ENCODE peak calls at places on chromosome 1, in four cellular contexts. N, U, D and R are unnamed samples.
A peak's percentile ranks its signal among the peaks of the same experiment; 100 is the strongest.

GRCh38 chr1:186683637-186684410 is 3.6 kb upstream of the PTGS2 start:
- DNase-seq in N (no peak), U (no peak), D (no peak), R (no peak)

GRCh38 chr1:167503626-167504458 is 14.5 kb downstream of the CD247 start:
- DNase-seq in N (no peak), U (no peak), D (no peak), R (no peak)

GRCh38 chr1:205804605-205805004 is 8.4 kb downstream of the SLC41A1 start:
- DNase-seq in N (no peak), U (no peak), D (no peak), R (no peak)

GRCh38 chr1:18549131-18549530 is 68.4 kb downstream of the KLHDC7A start:
- DNase-seq in N (no peak), U (no peak), D (no peak), R (no peak)

GRCh38 chr1:209010831-209011230 is 572.7 kb upstream of the CAMK1G start:
- DNase-seq in N (no peak), U (no peak), D (no peak), R (no peak)

GRCh38 chr1:3340548-3341235 is 113.8 kb upstream of the ARHGEF16 start:
- DNase-seq in N (no peak), U (no peak), D (no peak), R (no peak)

GRCh38 chr1:77281491-77282186 is at the start of gene AK5:
- DNase-seq in N (no peak), U (peak; percentile 64), D (no peak), R (peak; percentile 90)

GRCh38 chr1:224879404-224879803 is 50.1 kb upstream of the DNAH14 start:
- DNase-seq in N (no peak), U (no peak), D (no peak), R (no peak)

GRCh38 chr1:78387872-78388271 is 102.9 kb upstream of the PTGFR start:
- DNase-seq in N (no peak), U (no peak), D (no peak), R (no peak)

GRCh38 chr1:36528361-36529349 is 45.9 kb upstream of the CSF3R start:
- DNase-seq in N (no peak), U (peak; percentile 42), D (no peak), R (no peak)

GRCh38 chr1:203650012-203650836 is 23.6 kb downstream of the ATP2B4 start:
- DNase-seq in N (peak; percentile 38), U (peak; percentile 82), D (peak; percentile 90), R (peak; percentile 70)

GRCh38 chr1:213790565-213790964 is 197.2 kb upstream of the PROX1 start:
- DNase-seq in N (no peak), U (no peak), D (no peak), R (no peak)

GRCh38 chr1:112040891-112041740 is 51.6 kb upstream of the KCND3 start:
- DNase-seq in N (no peak), U (no peak), D (no peak), R (no peak)

GRCh38 chr1:242605521-242605920 is 81.0 kb upstream of the PLD5 start:
- DNase-seq in N (no peak), U (no peak), D (no peak), R (no peak)

GRCh38 chr1:177646757-177647730 is 322.8 kb downstream of the SEC16B start:
- DNase-seq in N (no peak), U (no peak), D (no peak), R (no peak)

GRCh38 chr1:45381243-45381642 is 41.0 kb upstream of the MUTYH start:
- DNase-seq in N (no peak), U (no peak), D (peak; percentile 24), R (no peak)

GRCh38 chr1:171142081-171142450 is 43.0 kb upstream of the FMO2 start:
- DNase-seq in N (no peak), U (no peak), D (no peak), R (no peak)

GRCh38 chr1:198967566-198967965 is 328.7 kb downstream of the PTPRC start:
- DNase-seq in N (no peak), U (no peak), D (no peak), R (peak; percentile 39)

GRCh38 chr1:199302554-199302953 is 663.7 kb downstream of the PTPRC start:
- DNase-seq in N (no peak), U (no peak), D (no peak), R (no peak)

GRCh38 chr1:201741763-201742342 is 87.1 kb upstream of the IPO9 start:
- DNase-seq in N (no peak), U (no peak), D (no peak), R (no peak)

GRCh38 chr1:97508653-97509218 is 412.1 kb downstream of the DPYD start:
- DNase-seq in N (no peak), U (no peak), D (no peak), R (no peak)

GRCh38 chr1:67908260-67908936 is 75.1 kb upstream of the GNG12 start:
- DNase-seq in N (no peak), U (no peak), D (no peak), R (no peak)

GRCh38 chr1:244989813-244990212 is 125.5 kb upstream of the HNRNPU start:
- DNase-seq in N (no peak), U (no peak), D (no peak), R (no peak)

GRCh38 chr1:204431310-204432184 is 19.9 kb upstream of the PPP1R15B start:
- DNase-seq in N (peak; percentile 62), U (peak; percentile 84), D (peak; percentile 89), R (peak; percentile 83)

GRCh38 chr1:79312438-79312837 is 305.9 kb upstream of the ADGRL4 start:
- DNase-seq in N (no peak), U (no peak), D (no peak), R (no peak)

GRCh38 chr1:23980725-23981063 is 567 bp upstream of the SRSF10 start:
- DNase-seq in N (no peak), U (no peak), D (peak; percentile 46), R (peak; percentile 40)

GRCh38 chr1:185463011-185463410 is 146.0 kb upstream of the IVNS1ABP start:
- DNase-seq in N (no peak), U (no peak), D (no peak), R (no peak)

GRCh38 chr1:89698020-89698560 is 65.2 kb downstream of the LRRC8C start:
- DNase-seq in N (no peak), U (no peak), D (no peak), R (peak; percentile 36)

DNA sequence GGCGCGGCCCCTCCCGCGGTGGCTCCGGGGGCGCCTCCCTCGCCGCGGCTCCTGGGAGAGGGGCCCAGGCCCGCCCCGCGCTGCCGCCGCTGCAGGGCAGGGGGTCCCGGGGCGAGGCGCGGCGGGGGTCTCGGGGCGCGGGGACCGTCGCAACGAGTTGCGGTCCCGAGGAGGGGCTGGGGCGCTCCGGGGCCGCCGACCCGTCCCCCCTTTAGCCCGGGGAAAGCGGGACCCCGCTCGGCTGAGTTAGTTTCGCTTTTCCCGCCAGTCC is 482 bp downstream of the SPSB1 start:
- DNase-seq in N (no peak), U (no peak), D (no peak), R (no peak)
- TF ChIP-seq USF2 in N (no peak), U (no peak), D (no peak), R (no peak)

GRCh38 chr1:234960722-234961467 is 167.7 kb downstream of the TOMM20 start:
- DNase-seq in N (no peak), U (no peak), D (no peak), R (no peak)

GRCh38 chr1:234957330-234958065 is 171.1 kb downstream of the TOMM20 start:
- DNase-seq in N (peak; percentile 51), U (peak; percentile 37), D (peak; percentile 71), R (no peak)

GRCh38 chr1:234958066-234958701 is 170.5 kb downstream of the TOMM20 start:
- DNase-seq in N (no peak), U (peak; percentile 29), D (no peak), R (no peak)

GRCh38 chr1:234956821-234957329 is 171.8 kb downstream of the TOMM20 start:
- DNase-seq in N (no peak), U (peak; percentile 40), D (peak; percentile 81), R (no peak)

DNA sequence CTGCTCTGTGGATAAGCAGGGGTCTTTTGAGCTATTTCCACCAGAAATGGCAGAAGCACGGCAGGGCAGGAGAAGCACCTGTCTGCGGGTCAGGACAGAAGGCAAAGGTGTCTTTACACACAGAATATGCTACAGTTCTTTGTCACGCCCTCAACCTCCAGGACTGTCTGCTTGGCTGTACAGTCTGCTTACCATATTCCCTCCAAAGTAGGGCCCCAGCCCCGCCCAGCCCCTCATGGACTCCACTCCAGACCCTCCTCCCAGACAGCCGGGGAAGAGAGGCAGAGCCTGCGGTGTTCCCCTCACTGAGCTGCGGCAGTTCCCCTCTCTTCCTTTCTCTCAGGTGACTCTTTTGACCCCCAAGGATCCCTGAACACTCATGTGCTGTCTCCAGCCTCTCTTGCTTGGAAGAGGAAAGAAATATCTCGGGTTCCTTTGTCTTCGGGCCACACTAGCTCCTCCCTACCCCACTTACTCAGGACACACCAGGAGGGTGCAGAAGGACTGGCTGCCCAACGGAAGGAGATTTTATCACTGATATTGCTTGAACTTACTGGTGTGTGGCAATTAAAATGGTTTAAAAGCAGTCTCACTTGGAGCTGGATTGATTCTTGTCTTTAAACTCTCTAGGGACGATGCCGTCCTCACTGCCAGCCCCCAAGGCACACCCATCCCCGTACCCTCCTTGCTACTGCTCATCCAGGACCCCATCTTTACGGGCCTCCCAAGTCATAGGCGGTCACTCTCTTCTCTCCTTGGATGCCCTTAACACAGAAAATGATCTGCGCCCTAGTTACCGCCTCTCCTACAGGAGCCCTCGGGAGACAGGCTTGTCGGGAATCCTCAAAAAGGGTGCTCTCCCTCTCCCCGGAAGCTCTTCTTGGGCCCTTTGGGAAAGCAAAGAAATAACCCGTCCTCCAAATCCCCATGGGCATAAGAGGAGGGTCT is 169.7 kb downstream of the TOMM20 start:
- DNase-seq in N (no peak), U (no peak), D (no peak), R (no peak)
- TF ChIP-seq MAX in N (no peak), U (no peak), D (no peak), R (no peak)

GRCh38 chr1:32025515-32025914 is 11.8 kb downstream of the KHDRBS1 start:
- DNase-seq in N (no peak), U (no peak), D (no peak), R (no peak)

GRCh38 chr1:32031578-32032286 is 18.1 kb downstream of the KHDRBS1 start:
- DNase-seq in N (no peak), U (no peak), D (no peak), R (no peak)

GRCh38 chr1:32032287-32032639 is 18.6 kb downstream of the KHDRBS1 start:
- DNase-seq in N (no peak), U (no peak), D (no peak), R (no peak)

GRCh38 chr1:32023351-32023750 is 9.7 kb downstream of the KHDRBS1 start:
- DNase-seq in N (no peak), U (no peak), D (no peak), R (no peak)

DNA sequence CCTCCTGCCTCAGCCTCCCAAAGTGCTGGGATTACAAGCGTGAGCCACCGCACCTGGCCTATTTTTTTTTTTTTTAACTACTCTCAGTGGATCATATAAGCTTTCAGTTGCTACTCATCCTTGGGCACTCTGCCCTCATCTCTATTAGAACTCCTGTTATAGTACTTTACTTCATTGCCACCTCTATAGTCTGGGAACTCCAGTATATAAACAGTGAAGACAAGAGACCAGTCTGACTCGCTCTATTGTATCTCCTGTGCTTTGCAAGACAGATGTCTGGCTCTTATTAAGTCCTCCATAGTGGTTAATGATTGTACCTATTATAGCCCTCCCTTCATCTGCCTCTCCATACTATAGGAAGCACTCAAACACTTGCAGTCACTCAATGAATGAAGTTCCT is 15.1 kb downstream of the KHDRBS1 start:
- DNase-seq in N (no peak), U (no peak), D (no peak), R (no peak)
- TF ChIP-seq TEAD4 in N (no peak), U (no peak), D (no peak), R (no peak)

GRCh38 chr1:183087001-183087400 is 63.8 kb downstream of the LAMC1 start:
- DNase-seq in N (no peak), U (no peak), D (no peak), R (no peak)
- TF ChIP-seq USF2 in N (no peak), U (no peak), D (no peak), R (no peak)